ENCODE peak calls at places on chromosome X, in nine cellular contexts. L is fibroblast of pulmonary artery; W is ovary; P is activated effector memory CD4-positive, alpha-beta T cell treated with anti-CD3 and anti-CD28 coated beads, Interleukin-2, amount 50 U/mL, for 16 hours; T is fibroblast of gingiva; S is GM04504; C is T-helper 1 cell; O is Calu3; E is cerebellar cortex. I is an unnamed sample.

GRCh38 chrX:16435399-16435986 is 214.5 kb upstream of the S100G start:
- DNase-seq in P (no peak), E (no peak), C (no peak), T (no peak), W (no peak), S (no peak), L (no peak), O (no peak), I (no peak)

GRCh38 chrX:102745513-102746133 is 25.1 kb downstream of the GPRASP3 start:
- DNase-seq in S (no peak), W (peak), O (no peak), P (peak), T (no peak), E (no peak), C (no peak), L (no peak), I (no peak)

GRCh38 chrX:40809210-40809609 is 73.9 kb upstream of the MED14 start:
- DNase-seq in T (no peak), W (no peak), S (peak), L (peak), C (no peak), P (no peak), O (no peak), E (no peak), I (no peak)

GRCh38 chrX:8341814-8342590 is 122.6 kb upstream of the VCX3B start:
- DNase-seq in O (no peak), T (no peak), W (no peak), E (no peak), S (no peak), C (no peak), P (no peak), L (peak), I (no peak)

GRCh38 chrX:132488819-132489255 is at the start of gene MBNL3:
- DNase-seq in P (peak), O (peak), E (peak), C (peak), T (peak), S (no peak), W (no peak), L (peak), I (peak)

GRCh38 chrX:73563740-73564073 is 710 bp downstream of the CHIC1 start:
- DNase-seq in S (no peak), T (peak), L (peak), E (peak), O (no peak), C (no peak), P (no peak), W (no peak), I (peak)

GRCh38 chrX:109270580-109271484 is 211.1 kb downstream of the GUCY2F start:
- DNase-seq in W (no peak), S (no peak), L (peak), C (no peak), P (no peak), E (no peak), T (no peak), O (peak), I (no peak)

GRCh38 chrX:65697173-65697572 is 29.7 kb downstream of the MSN start:
- DNase-seq in P (no peak), T (peak), C (no peak), W (no peak), L (peak), O (no peak), S (peak), E (no peak), I (peak)

GRCh38 chrX:22389544-22390243 is 117.0 kb downstream of the CBLL2 start:
- DNase-seq in S (peak), L (peak), P (no peak), O (no peak), W (no peak), T (peak), E (no peak), C (no peak), I (no peak)

GRCh38 chrX:80792205-80792604 is 17.5 kb downstream of the BRWD3 start:
- DNase-seq in S (no peak), L (no peak), E (no peak), P (no peak), W (no peak), T (no peak), O (no peak), C (no peak), I (no peak)

GRCh38 chrX:46140272-46140671 is 404.9 kb downstream of the ZNF674 start:
- DNase-seq in S (no peak), W (no peak), C (no peak), O (no peak), L (peak), T (peak), P (no peak), E (no peak), I (no peak)

GRCh38 chrX:55451990-55452824 is at the start of gene MAGEH1:
- DNase-seq in L (peak), E (peak), C (peak), S (peak), W (peak), T (peak), O (no peak), P (peak), I (peak)

GRCh38 chrX:118627084-118627758 is 100.2 kb upstream of the IL13RA1 start:
- DNase-seq in L (peak), C (no peak), E (peak), S (no peak), P (no peak), T (no peak), W (no peak), O (peak), I (no peak)

GRCh38 chrX:103063918-103064434 is at the start of gene BEX1:
- DNase-seq in C (peak), E (peak), P (no peak), O (peak), S (no peak), T (peak), W (peak), L (peak), I (peak)

GRCh38 chrX:101550362-101550761 is at the start of gene ARMCX1:
- DNase-seq in W (peak), E (peak), C (no peak), L (peak), S (peak), P (no peak), T (peak), O (peak), I (peak)

GRCh38 chrX:7068939-7069367 is 78.6 kb upstream of the STS start:
- DNase-seq in E (no peak), P (no peak), L (peak), W (no peak), C (no peak), T (no peak), S (no peak), O (no peak), I (no peak)

GRCh38 chrX:154321152-154321551 is 25.6 kb downstream of the TKTL1 start:
- DNase-seq in C (no peak), L (no peak), W (no peak), O (no peak), T (no peak), S (no peak), E (no peak), P (no peak), I (no peak)

GRCh38 chrX:24594531-24594930 is 52.6 kb downstream of the PCYT1B start:
- DNase-seq in E (peak), T (no peak), L (no peak), C (no peak), W (no peak), S (no peak), O (no peak), P (no peak), I (peak)

GRCh38 chrX:53440631-53441517 is 6.7 kb upstream of the HSD17B10 start:
- DNase-seq in W (peak), L (peak), P (peak), O (peak), C (no peak), S (no peak), T (peak), E (peak), I (no peak)

GRCh38 chrX:31547416-31547815 is 475.6 kb upstream of the FTHL17 start:
- DNase-seq in E (no peak), S (no peak), P (no peak), L (no peak), W (no peak), O (no peak), C (no peak), T (peak), I (no peak)

GRCh38 chrX:13747836-13748235 is 13.3 kb downstream of the OFD1 start:
- DNase-seq in W (no peak), O (peak), E (peak), S (peak), C (no peak), P (peak), T (no peak), L (peak), I (peak)

GRCh38 chrX:46722742-46723568 is 36.0 kb downstream of the SLC9A7 start:
- DNase-seq in C (no peak), S (no peak), E (no peak), O (no peak), P (no peak), T (no peak), L (no peak), W (no peak), I (no peak)

GRCh38 chrX:32483534-32484136 is 727.7 kb downstream of the DMD start:
- DNase-seq in W (no peak), T (no peak), E (no peak), O (no peak), P (no peak), C (no peak), S (no peak), L (peak), I (peak)

GRCh38 chrX:15816886-15817285 is 26.6 kb downstream of the ZRSR2 start:
- DNase-seq in E (no peak), C (peak), O (no peak), P (peak), T (no peak), S (no peak), W (no peak), L (peak), I (no peak)

GRCh38 chrX:65750674-65751469 is 83.4 kb downstream of the MSN start:
- DNase-seq in C (no peak), S (no peak), W (no peak), E (no peak), P (peak), O (no peak), L (no peak), T (no peak), I (no peak)

GRCh38 chrX:68941385-68941952 is 112.6 kb downstream of the EFNB1 start:
- DNase-seq in E (no peak), S (no peak), C (no peak), T (peak), L (no peak), O (no peak), P (no peak), W (no peak), I (no peak)

GRCh38 chrX:138914751-138915150 is 203.2 kb upstream of the FGF13 start:
- DNase-seq in W (no peak), C (no peak), O (no peak), S (no peak), P (no peak), E (no peak), L (no peak), T (no peak), I (no peak)

GRCh38 chrX:10983526-10983925 is 127.6 kb upstream of the HCCS start:
- DNase-seq in T (no peak), E (no peak), P (no peak), L (no peak), W (no peak), C (no peak), O (no peak), S (no peak), I (peak)

GRCh38 chrX:39418936-39419659 is 617.8 kb downstream of the MID1IP1 start:
- DNase-seq in L (no peak), W (peak), S (no peak), T (no peak), O (no peak), P (no peak), C (no peak), E (peak), I (peak)